ENCODE peak calls at places on chromosomes 4 and X, in five cellular contexts. Q is PC-3; J is left ventricle myocardium inferior; Y is brain microvascular endothelial cell; U is CD8-positive, alpha-beta memory T cell. X is an unnamed sample.

GRCh38 chr4:169114341-169114974 is 104.4 kb upstream of the CBR4 start:
- DNase-seq in Q (no peak), J (no peak), Y (no peak), U (no peak), X (no peak)

GRCh38 chrX:38654302-38654701 is 93.0 kb downstream of the TSPAN7 start:
- DNase-seq in Q (peak), J (no peak), Y (peak), U (no peak), X (no peak)

GRCh38 chrX:19017271-19017670 is 33.4 kb upstream of the PHKA2 start:
- DNase-seq in Q (peak), J (no peak), Y (no peak), U (no peak), X (peak)

GRCh38 chrX:25968920-25969319 is 169.2 kb upstream of the MAGEB18 start:
- DNase-seq in Q (peak), J (no peak), Y (no peak), U (no peak), X (no peak)

GRCh38 chrX:1462596-1463251 is 10.0 kb upstream of the ASMTL start:
- DNase-seq in Q (peak), J (no peak), Y (peak), U (peak), X (peak)

GRCh38 chr4:172830295-172830764 is 338.3 kb upstream of the GALNT7 start:
- DNase-seq in Q (peak), J (no peak), Y (no peak), U (no peak), X (no peak)

GRCh38 chrX:120301960-120302359 is 9.3 kb downstream of the TMEM255A start:
- DNase-seq in Q (no peak), J (no peak), Y (no peak), U (no peak), X (no peak)

GRCh38 chr4:829761-830655 is 4.1 kb upstream of the CPLX1 start:
- DNase-seq in Q (no peak), J (no peak), Y (no peak), U (no peak), X (peak)

GRCh38 chrX:24493740-24494543 is 28.9 kb downstream of the PDK3 start:
- DNase-seq in Q (peak), J (no peak), Y (no peak), U (no peak), X (no peak)

GRCh38 chrX:144722307-144722706 is 525.0 kb upstream of the SPANXN1 start:
- DNase-seq in Q (no peak), J (no peak), Y (no peak), U (no peak), X (no peak)

GRCh38 chr4:79472693-79473552 is 64.9 kb upstream of the GK2 start:
- DNase-seq in Q (no peak), J (no peak), Y (no peak), U (no peak), X (no peak)

GRCh38 chr4:123701046-123701445 is 304.5 kb downstream of the SPRY1 start:
- DNase-seq in Q (no peak), J (no peak), Y (no peak), U (no peak), X (no peak)

GRCh38 chr4:174388744-174389143 is 105.0 kb downstream of the CEP44 start:
- DNase-seq in Q (no peak), J (no peak), Y (no peak), U (no peak), X (no peak)

GRCh38 chr4:184649971-184650855 is 675 bp downstream of the PRIMPOL start:
- DNase-seq in Q (peak), J (no peak), Y (no peak), U (no peak), X (no peak)

GRCh38 chrX:28135378-28136047 is 154.3 kb upstream of the DCAF8L1 start:
- DNase-seq in Q (peak), J (no peak), Y (peak), U (no peak), X (no peak)

GRCh38 chr4:124640037-124640730 is 72.3 kb downstream of the ANKRD50 start:
- DNase-seq in Q (peak), J (no peak), Y (peak), U (no peak), X (no peak)

GRCh38 chrX:74540635-74541249 is 73.7 kb downstream of the RLIM start:
- DNase-seq in Q (no peak), J (no peak), Y (no peak), U (no peak), X (no peak)

GRCh38 chr4:2341911-2342652 is 76.4 kb downstream of the ZFYVE28 start:
- DNase-seq in Q (no peak), J (no peak), Y (no peak), U (no peak), X (no peak)

GRCh38 chr4:145656156-145656555 is 23.8 kb upstream of the C4orf51 start:
- DNase-seq in Q (no peak), J (no peak), Y (no peak), U (no peak), X (no peak)

GRCh38 chr4:15245006-15245530 is 182.8 kb upstream of the C1QTNF7 start:
- DNase-seq in Q (no peak), J (no peak), Y (no peak), U (no peak), X (no peak)

GRCh38 chrX:17738002-17738713 is 865 bp downstream of the SCML1 start:
- DNase-seq in Q (peak), J (peak), Y (peak), U (peak), X (no peak)

GRCh38 chrX:40947276-40947675 is 138.0 kb upstream of the USP9X start:
- DNase-seq in Q (no peak), J (no peak), Y (peak), U (no peak), X (peak)

GRCh38 chr4:98055800-98056501 is 87.3 kb downstream of the STPG2 start:
- DNase-seq in Q (no peak), J (no peak), Y (no peak), U (no peak), X (peak)

GRCh38 chr4:183828125-183828524 is 77.0 kb upstream of the STOX2 start:
- DNase-seq in Q (peak), J (no peak), Y (no peak), U (no peak), X (no peak)

GRCh38 chr4:184961693-184962092 is 56.6 kb upstream of the HELT start:
- DNase-seq in Q (no peak), J (no peak), Y (no peak), U (no peak), X (no peak)

GRCh38 chr4:121484633-121485032 is 103.8 kb upstream of the QRFPR start:
- DNase-seq in Q (peak), J (no peak), Y (peak), U (no peak), X (peak)

GRCh38 chrX:323721-324628 is 5.4 kb upstream of the GTPBP6 start:
- DNase-seq in Q (peak), J (peak), Y (peak), U (no peak), X (no peak)

DNA sequence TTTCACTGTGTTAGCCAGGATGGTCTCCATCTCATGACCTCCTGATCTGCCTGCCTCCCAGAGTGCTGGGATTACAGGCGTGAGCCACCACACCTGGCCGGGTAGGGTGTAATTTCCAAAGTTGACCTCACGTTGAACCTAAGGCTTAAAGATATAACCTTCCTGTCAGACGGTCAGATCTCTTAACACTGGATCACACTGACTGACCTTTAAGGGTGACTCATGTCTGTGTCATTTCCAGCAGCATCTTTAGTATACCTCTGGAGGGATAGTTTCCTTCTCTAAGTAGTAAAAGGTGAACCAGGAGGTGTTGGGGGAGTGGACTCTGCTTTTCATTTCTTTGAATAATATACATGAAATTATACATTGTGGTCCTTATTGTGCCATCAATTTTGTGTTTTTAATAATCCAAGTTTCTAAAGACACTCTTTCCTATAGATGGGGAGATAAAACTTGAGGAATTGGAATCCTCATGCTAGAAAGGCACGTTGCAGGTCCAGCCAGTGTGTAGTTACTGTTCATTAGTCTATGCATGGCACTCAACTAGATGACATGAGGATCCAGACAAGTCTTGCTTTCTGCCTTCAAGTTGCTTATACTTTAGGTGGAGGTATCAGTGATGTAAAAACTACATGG is 45.7 kb downstream of the ARHGAP10 start:
- DNase-seq in Q (peak), J (no peak), Y (no peak), U (no peak), X (no peak)
- H3K27ac ChIP-seq in Q (no peak), J (peak), Y (no peak), U (no peak), X (no peak)

DNA sequence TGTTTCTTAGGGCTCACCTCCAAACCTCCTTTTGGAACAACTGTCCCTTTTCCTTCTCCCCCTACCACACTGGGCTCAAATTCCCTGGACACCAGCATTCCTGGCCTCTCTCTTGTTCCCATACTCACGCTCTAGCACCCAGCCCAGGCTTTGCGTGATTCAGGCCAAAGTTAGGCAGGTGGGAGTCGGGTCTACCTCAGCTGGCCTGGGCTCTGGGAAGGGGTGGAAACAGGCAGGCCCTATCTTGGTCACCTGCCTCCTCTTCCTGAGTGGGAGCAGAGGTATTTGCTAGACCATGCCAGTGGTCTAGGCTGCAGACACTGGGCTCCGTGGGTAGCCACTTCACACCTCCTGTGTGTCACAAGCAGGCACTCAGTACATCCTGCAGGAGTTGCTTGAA is 211.1 kb upstream of the MAMLD1 start:
- DNase-seq in Q (no peak), J (no peak), Y (no peak), U (no peak), X (no peak)
- H3K27ac ChIP-seq in Q (no peak), J (no peak), Y (no peak), U (no peak), X (no peak)

GRCh38 chr4:23945521-23946017 is 55.7 kb upstream of the PPARGC1A start:
- DNase-seq in Q (peak), J (no peak), Y (peak), U (no peak), X (no peak)
- H3K27ac ChIP-seq in Q (no peak), J (peak), Y (peak), U (no peak), X (peak)

GRCh38 chrX:107714196-107714811 is 61.3 kb downstream of the TSC22D3 start:
- DNase-seq in Q (no peak), J (no peak), Y (no peak), U (no peak), X (no peak)
- H3K27ac ChIP-seq in Q (no peak), J (peak), Y (peak), U (peak), X (peak)

GRCh38 chr4:102616661-102617060 is 115.5 kb downstream of the NFKB1 start:
- DNase-seq in Q (no peak), J (no peak), Y (no peak), U (no peak), X (no peak)

GRCh38 chr4:102625232-102625930 is 124.2 kb downstream of the NFKB1 start:
- DNase-seq in Q (peak), J (peak), Y (no peak), U (peak), X (peak)

GRCh38 chr4:102623622-102624021 is 122.5 kb downstream of the NFKB1 start:
- DNase-seq in Q (peak), J (no peak), Y (peak), U (no peak), X (peak)

GRCh38 chr4:102620697-102621497 is 119.7 kb downstream of the NFKB1 start:
- DNase-seq in Q (peak), J (no peak), Y (peak), U (no peak), X (peak)
- H3K27ac ChIP-seq in Q (peak), J (no peak), Y (peak), U (no peak), X (peak)